ENCODE peak calls at places on chromosomes 2 and 18, in six cellular contexts. A is GM23248; T is transverse colon; S is body of pancreas; D is naive thymus-derived CD4-positive, alpha-beta T cell; B is HepG2. K is an unnamed sample. For H3K4me1, the result is how much of the 10 kb centered on the place peaks cover.

GRCh38 chr2:161139098-161139987 is 20.9 kb upstream of the TANK start:
- DNase-seq in A (peak), D (no peak), T (no peak), S (no peak), B (no peak), K (no peak)

GRCh38 chr2:167964650-167965404 is 282.6 kb downstream of the STK39 start:
- DNase-seq in S (no peak), B (peak), A (peak), D (no peak), T (no peak), K (no peak)

GRCh38 chr18:72605350-72605749 is 61.2 kb upstream of the CBLN2 start:
- DNase-seq in S (no peak), T (no peak), B (no peak), A (no peak), D (no peak), K (no peak)

GRCh38 chr2:7109558-7109935 is 192.3 kb downstream of the RNF144A start:
- DNase-seq in D (no peak), B (no peak), A (no peak), S (no peak), T (no peak), K (no peak)

GRCh38 chr2:160220545-160221009 is 20.5 kb upstream of the ITGB6 start:
- DNase-seq in S (no peak), T (no peak), B (no peak), A (no peak), D (peak), K (no peak)

GRCh38 chr2:224110811-224111210 is 71.7 kb upstream of the SERPINE2 start:
- DNase-seq in A (no peak), S (no peak), T (no peak), B (no peak), D (no peak), K (no peak)

GRCh38 chr18:35143615-35144596 is 96.9 kb upstream of the ZNF397 start:
- DNase-seq in B (peak), T (peak), A (peak), D (no peak), S (peak), K (peak)

GRCh38 chr2:68098398-68098797 is 35.6 kb upstream of the C1D start:
- DNase-seq in B (no peak), T (no peak), S (no peak), A (no peak), D (no peak), K (no peak)

GRCh38 chr18:50138181-50139064 is 56.5 kb downstream of the MYO5B start:
- DNase-seq in A (no peak), S (no peak), T (no peak), B (no peak), D (no peak), K (no peak)

GRCh38 chr2:141741652-141742051 is 389.2 kb downstream of the LRP1B start:
- DNase-seq in D (no peak), B (no peak), A (no peak), T (no peak), S (no peak), K (no peak)

GRCh38 chr18:63869374-63869773 is 18.1 kb upstream of the SERPINB2 start:
- DNase-seq in B (no peak), T (no peak), A (peak), D (no peak), S (no peak), K (no peak)

GRCh38 chr2:41903746-41904145 is 144.1 kb upstream of the PKDCC start:
- DNase-seq in A (peak), S (no peak), B (no peak), D (no peak), T (no peak), K (no peak)

GRCh38 chr2:46020416-46020815 is 276.8 kb upstream of the EPAS1 start:
- DNase-seq in T (no peak), A (peak), D (no peak), S (no peak), B (no peak), K (no peak)

GRCh38 chr2:31137211-31138036 is 816 bp downstream of the GALNT14 start:
- DNase-seq in T (no peak), A (peak), B (no peak), D (no peak), S (peak), K (no peak)

GRCh38 chr2:132664096-132664495 is 5.9 kb downstream of the LYPD1 start:
- DNase-seq in A (no peak), B (no peak), D (no peak), S (no peak), T (no peak), K (no peak)

GRCh38 chr2:125701070-125701469 is 954.9 kb upstream of the GYPC start:
- DNase-seq in A (no peak), D (no peak), B (no peak), S (no peak), T (no peak), K (no peak)

GRCh38 chr2:203739351-203739750 is 32.9 kb downstream of the CD28 start:
- DNase-seq in B (no peak), A (no peak), D (no peak), T (no peak), S (no peak), K (no peak)

GRCh38 chr18:57148263-57148662 is 1.4 kb downstream of the BOD1L2 start:
- DNase-seq in T (no peak), S (no peak), D (no peak), A (no peak), B (no peak), K (no peak)

GRCh38 chr2:22487541-22487940 is 897.4 kb upstream of the KLHL29 start:
- DNase-seq in S (no peak), B (no peak), A (no peak), T (no peak), D (no peak), K (no peak)

GRCh38 chr18:6781846-6782245 is 52.3 kb downstream of the ARHGAP28 start:
- DNase-seq in B (no peak), D (no peak), A (peak), T (no peak), S (no peak), K (no peak)

GRCh38 chr2:205704101-205704741 is 21.9 kb downstream of the NRP2 start:
- DNase-seq in D (no peak), B (peak), T (peak), S (no peak), A (no peak), K (peak)

GRCh38 chr2:710867-711266 is 33.7 kb upstream of the TMEM18 start:
- DNase-seq in A (no peak), B (no peak), D (no peak), T (no peak), S (no peak), K (no peak)

GRCh38 chr2:715847-716573 is 38.8 kb upstream of the TMEM18 start:
- DNase-seq in T (no peak), D (no peak), B (no peak), A (peak), S (no peak), K (no peak)

GRCh38 chr2:714005-714741 is 37.0 kb upstream of the TMEM18 start:
- DNase-seq in A (peak), B (peak), D (peak), S (peak), T (peak), K (peak)

GRCh38 chr2:719191-719590 is 42.0 kb upstream of the TMEM18 start:
- DNase-seq in D (no peak), A (no peak), B (no peak), T (no peak), S (no peak), K (no peak)

GRCh38 chr2:715038-715437 is 37.8 kb upstream of the TMEM18 start:
- DNase-seq in D (no peak), B (no peak), A (no peak), S (no peak), T (no peak), K (no peak)
- H3K4me1 ChIP-seq in D (under half), B (under half), A (under half), S (under half), T (under half), K (under half)

DNA sequence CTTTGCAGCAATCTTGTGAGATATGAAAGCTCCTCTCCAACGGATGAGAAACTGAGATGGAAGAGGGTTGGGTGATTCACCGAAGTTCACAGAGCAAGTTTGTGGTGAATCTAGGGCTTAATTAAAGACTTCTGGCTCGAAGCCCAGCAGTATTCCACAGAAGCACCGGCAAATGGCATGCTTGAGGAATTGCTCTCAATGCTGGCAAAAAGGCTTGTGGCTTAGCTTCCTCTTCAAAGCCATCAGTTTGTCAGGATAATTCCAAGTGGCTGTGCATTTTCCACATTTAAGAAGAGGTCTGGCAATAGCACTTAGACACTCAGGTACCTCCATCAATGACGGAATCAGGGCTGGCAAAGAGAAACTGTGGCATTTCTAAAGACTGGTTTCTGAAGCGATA is 98.7 kb upstream of the SLC66A3 start:
- DNase-seq in B (no peak), D (no peak), S (no peak), A (peak), T (no peak), K (no peak)
- H3K27ac ChIP-seq in B (no peak), D (no peak), S (no peak), A (no peak), T (no peak), K (no peak)

DNA sequence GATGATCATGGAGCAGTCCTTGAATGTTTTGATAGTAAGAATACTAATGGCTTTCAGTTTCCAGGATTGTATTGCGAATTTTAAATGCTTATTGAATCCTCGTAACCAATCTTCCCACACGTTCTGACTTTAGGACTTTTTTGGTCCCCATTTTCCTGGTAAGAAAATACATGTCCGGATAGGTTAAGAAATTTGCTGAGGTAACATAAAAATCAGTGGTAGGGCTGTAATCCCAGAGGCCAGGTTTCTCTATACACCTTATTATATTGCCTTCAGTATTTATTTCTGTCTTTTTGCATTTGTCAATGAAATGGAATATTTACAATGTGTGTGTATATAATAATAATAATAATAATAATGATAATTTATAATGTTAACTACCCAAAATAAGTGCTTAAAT is 603.2 kb downstream of the TMEM182 start:
- DNase-seq in B (no peak), D (no peak), S (no peak), T (no peak), A (no peak), K (no peak)
- H3K4me3 ChIP-seq in B (no peak), D (no peak), S (no peak), T (no peak), A (no peak), K (no peak)

DNA sequence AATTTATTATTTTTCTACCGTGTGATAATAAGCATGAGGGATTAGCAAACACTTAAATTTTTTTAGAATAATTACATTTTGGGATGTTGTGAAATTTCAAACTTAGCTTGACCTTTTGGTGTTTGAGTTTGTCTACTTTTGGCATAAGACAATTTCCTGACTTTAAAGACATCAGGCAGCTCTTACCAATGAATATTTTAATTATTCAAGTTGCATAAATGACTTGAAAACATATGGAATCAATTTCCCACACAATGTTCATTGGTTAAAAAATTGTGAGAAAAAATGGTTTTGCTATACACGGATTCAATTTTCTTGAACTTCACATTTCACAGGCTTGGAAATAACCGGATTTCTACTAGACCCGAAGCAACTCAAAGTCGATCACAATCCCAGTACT is 243.4 kb downstream of the IKZF2 start:
- DNase-seq in D (no peak), T (no peak), S (no peak), A (no peak), B (no peak), K (no peak)
- H3K4me1 ChIP-seq in D (under half), T (under half), S (under half), A (under half), B (under half), K (under half)

GRCh38 chr2:113157897-113158753 is 15.6 kb upstream of the PSD4 start:
- DNase-seq in T (no peak), B (no peak), S (no peak), A (peak), D (no peak), K (peak)
- H3K27ac ChIP-seq in T (peak), B (peak), S (peak), A (peak), D (peak), K (peak)